ENCODE peak calls at places on chromosomes 7 and 10, in five cellular contexts. Q is H1, S is K562, M is GM12878, Y is HepG2. V is an unnamed sample.
A peak's percentile ranks its signal among the peaks of the same experiment; 100 is the strongest.

GRCh38 chr7:44666566-44666965 is 60.1 kb downstream of the OGDH start:
- DNase-seq in Q (no peak), S (no peak), M (no peak), Y (no peak), V (no peak)

GRCh38 chr10:28396317-28396716 is 93.5 kb upstream of the MPP7 start:
- DNase-seq in Q (no peak), S (no peak), M (no peak), Y (no peak), V (no peak)

GRCh38 chr7:14894826-14895225 is 7.7 kb downstream of the DGKB start:
- DNase-seq in Q (no peak), S (no peak), M (no peak), Y (no peak), V (no peak)

GRCh38 chr10:22244001-22244400 is 26.2 kb upstream of the EBLN1 start:
- DNase-seq in Q (peak; percentile 58), S (no peak), M (no peak), Y (no peak), V (no peak)

GRCh38 chr10:6054884-6055283 is 7.3 kb downstream of the IL2RA start:
- DNase-seq in Q (peak; percentile 26), S (no peak), M (no peak), Y (no peak), V (no peak)

GRCh38 chr7:157976406-157976805 is 611.2 kb downstream of the PTPRN2 start:
- DNase-seq in Q (no peak), S (no peak), M (no peak), Y (no peak), V (no peak)

GRCh38 chr10:129936266-129936922 is 27.7 kb downstream of the EBF3 start:
- DNase-seq in Q (no peak), S (no peak), M (no peak), Y (no peak), V (no peak)

GRCh38 chr7:67484244-67484751 is 487.7 kb downstream of the TYW1 start:
- DNase-seq in Q (peak; percentile 71), S (peak; percentile 73), M (no peak), Y (peak; percentile 63), V (peak; percentile 38)

GRCh38 chr10:97870990-97871389 is 21.3 kb downstream of the GOLGA7B start:
- DNase-seq in Q (no peak), S (no peak), M (no peak), Y (no peak), V (no peak)

GRCh38 chr10:22580711-22581110 is 133.7 kb downstream of the PIP4K2A start:
- DNase-seq in Q (peak; percentile 39), S (no peak), M (no peak), Y (no peak), V (no peak)

GRCh38 chr7:29479606-29480200 is 83.9 kb upstream of the PRR15 start:
- DNase-seq in Q (no peak), S (no peak), M (no peak), Y (no peak), V (no peak)

GRCh38 chr7:26648429-26649015 is 215.9 kb downstream of the SKAP2 start:
- DNase-seq in Q (no peak), S (no peak), M (no peak), Y (no peak), V (no peak)

GRCh38 chr7:20343211-20343610 is 12.5 kb downstream of the ITGB8 start:
- DNase-seq in Q (no peak), S (no peak), M (no peak), Y (no peak), V (no peak)

GRCh38 chr10:38045129-38045528 is 34.7 kb downstream of the ZNF33A start:
- DNase-seq in Q (no peak), S (no peak), M (no peak), Y (no peak), V (no peak)

GRCh38 chr7:117364204-117364755 is 41.4 kb upstream of the WNT2 start:
- DNase-seq in Q (no peak), S (no peak), M (no peak), Y (no peak), V (no peak)

GRCh38 chr7:48426966-48427555 is 255.8 kb downstream of the ABCA13 start:
- DNase-seq in Q (no peak), S (no peak), M (no peak), Y (no peak), V (no peak)

GRCh38 chr7:158044156-158044823 is 543.3 kb downstream of the PTPRN2 start:
- DNase-seq in Q (no peak), S (no peak), M (no peak), Y (no peak), V (no peak)

GRCh38 chr10:48542471-48543210 is 62.2 kb downstream of the ARHGAP22 start:
- DNase-seq in Q (no peak), S (no peak), M (no peak), Y (no peak), V (no peak)

GRCh38 chr7:54189330-54189729 is 352.8 kb upstream of the VSTM2A start:
- DNase-seq in Q (no peak), S (no peak), M (no peak), Y (no peak), V (no peak)

GRCh38 chr7:15326044-15326644 is 235.7 kb downstream of the AGMO start:
- DNase-seq in Q (no peak), S (no peak), M (no peak), Y (peak; percentile 3), V (peak; percentile 34)

GRCh38 chr7:129786179-129786514 is 166.6 kb downstream of the UBE2H start:
- DNase-seq in Q (no peak), S (no peak), M (no peak), Y (no peak), V (no peak)
- TF ChIP-seq EZH2 in Q (no peak), S (no peak), M (no peak), Y (no peak), V (no peak)

GRCh38 chr7:156527458-156527890 is 113.1 kb upstream of the RNF32 start:
- DNase-seq in Q (peak; percentile 6), S (no peak), M (no peak), Y (peak; percentile 62), V (no peak)

GRCh38 chr7:156519070-156519469 is 121.5 kb upstream of the RNF32 start:
- DNase-seq in Q (no peak), S (no peak), M (no peak), Y (no peak), V (no peak)

GRCh38 chr7:156524737-156525597 is 115.6 kb upstream of the RNF32 start:
- DNase-seq in Q (peak; percentile 14), S (no peak), M (no peak), Y (no peak), V (no peak)

GRCh38 chr7:156522801-156523200 is 117.8 kb upstream of the RNF32 start:
- DNase-seq in Q (no peak), S (no peak), M (no peak), Y (no peak), V (no peak)

GRCh38 chr7:156523447-156524048 is 117.0 kb upstream of the RNF32 start:
- DNase-seq in Q (peak; percentile 36), S (no peak), M (no peak), Y (no peak), V (no peak)
- TF ChIP-seq YY1 in Q (no peak), S (no peak), M (no peak), Y (no peak), V (no peak)

GRCh38 chr7:138876326-138876725 is 78.3 kb upstream of the ATP6V0A4 start:
- DNase-seq in Q (no peak), S (no peak), M (no peak), Y (no peak), V (no peak)

GRCh38 chr7:138872576-138872975 is 74.6 kb upstream of the ATP6V0A4 start:
- DNase-seq in Q (no peak), S (no peak), M (no peak), Y (no peak), V (peak; percentile 52)

GRCh38 chr7:138878847-138879246 is 80.9 kb upstream of the ATP6V0A4 start:
- DNase-seq in Q (no peak), S (no peak), M (no peak), Y (no peak), V (no peak)

GRCh38 chr7:138878064-138878463 is 80.1 kb upstream of the ATP6V0A4 start:
- DNase-seq in Q (no peak), S (no peak), M (no peak), Y (no peak), V (no peak)

GRCh38 chr7:138875794-138876193 is 77.8 kb upstream of the ATP6V0A4 start:
- DNase-seq in Q (no peak), S (no peak), M (no peak), Y (no peak), V (no peak)
- TF ChIP-seq CEBPB in Q (no peak), S (peak; percentile 64), M (no peak), Y (no peak), V (no peak)

GRCh38 chr7:107661081-107661864 is 645 bp downstream of the SLC26A4 start:
- DNase-seq in Q (peak; percentile 76), S (no peak), M (no peak), Y (peak; percentile 37), V (no peak)
- TF ChIP-seq EZH2 in Q (peak; percentile 35), S (no peak), M (no peak), Y (no peak), V (no peak)

GRCh38 chr7:151796871-151797270 is 80.0 kb downstream of the PRKAG2 start:
- DNase-seq in Q (no peak), S (no peak), M (no peak), Y (no peak), V (no peak)
- TF ChIP-seq YY1 in Q (no peak), S (no peak), M (no peak), Y (no peak), V (no peak)

DNA sequence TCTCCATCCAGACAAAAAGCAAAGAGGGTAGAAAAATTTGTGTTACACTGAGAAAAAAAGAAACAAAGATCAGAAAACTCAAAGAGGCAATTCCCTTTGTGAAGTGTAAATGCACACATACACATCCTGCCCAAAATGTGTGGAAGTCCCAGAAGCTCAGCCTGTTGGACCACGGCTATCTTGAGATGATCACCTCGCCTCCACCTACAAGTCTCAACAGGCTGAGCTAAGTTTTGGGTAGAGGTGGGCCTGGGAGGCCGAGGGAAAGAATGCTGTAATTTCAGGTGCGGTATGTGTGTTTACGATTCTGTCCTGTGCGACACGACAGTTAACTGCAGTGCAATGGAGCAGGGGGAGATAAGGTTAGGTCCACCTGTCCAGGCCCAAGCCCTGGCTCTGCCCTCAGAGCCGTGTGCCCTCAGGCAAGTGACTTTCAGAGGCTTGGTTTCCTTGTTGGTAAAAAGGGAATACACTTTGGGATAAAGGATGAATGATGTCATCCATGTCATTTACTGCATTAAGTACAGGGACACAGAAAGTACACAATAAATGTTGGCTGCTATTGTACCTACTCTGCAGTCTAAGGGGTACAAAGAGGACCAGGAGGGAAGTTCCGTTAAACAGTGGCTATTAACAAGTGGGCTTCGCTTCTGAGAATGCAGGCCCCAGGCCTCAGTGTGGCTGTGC is 67.3 kb downstream of the AFAP1L2 start:
- DNase-seq in Q (no peak), S (no peak), M (no peak), Y (no peak), V (no peak)
- TF ChIP-seq CEBPB in Q (no peak), S (no peak), M (no peak), Y (no peak), V (no peak)